ENCODE peak calls at places on chromosomes 3 and 15, in six cellular contexts. H, W, Z, J, X and N are unnamed samples. For H3K27me3, the result is how much of the 10 kb centered on the place peaks cover.

GRCh38 chr3:188807002-188807401 is 364.8 kb upstream of the TPRG1 start:
- DNase-seq in H (no peak), J (no peak), Z (no peak), X (no peak), W (no peak), N (no peak)

GRCh38 chr3:172836390-172836997 is 86.0 kb downstream of the ECT2 start:
- DNase-seq in X (peak), H (peak), Z (no peak), W (peak), J (no peak), N (no peak)

GRCh38 chr3:71083726-71084131 is 499.8 kb downstream of the FOXP1 start:
- DNase-seq in W (no peak), X (no peak), J (no peak), Z (no peak), H (no peak), N (no peak)

GRCh38 chr15:70222632-70223031 is 124.9 kb upstream of the TLE3 start:
- DNase-seq in X (no peak), W (no peak), Z (no peak), J (no peak), H (no peak), N (no peak)

GRCh38 chr3:196111939-196112386 is 30.1 kb upstream of the TFRC start:
- DNase-seq in X (no peak), W (no peak), H (no peak), Z (no peak), J (no peak), N (no peak)

GRCh38 chr3:161070980-161071663 is 34.0 kb downstream of the B3GALNT1 start:
- DNase-seq in X (no peak), J (no peak), W (no peak), H (no peak), Z (no peak), N (no peak)

GRCh38 chr15:61155741-61156700 is 73.1 kb downstream of the RORA start:
- DNase-seq in J (no peak), W (peak), Z (no peak), X (no peak), H (no peak), N (no peak)

GRCh38 chr15:68349173-68349572 is 71.6 kb downstream of the FEM1B start:
- DNase-seq in H (no peak), W (no peak), Z (no peak), X (no peak), J (no peak), N (no peak)

GRCh38 chr15:93378547-93378946 is 289.5 kb upstream of the RGMA start:
- DNase-seq in X (no peak), H (peak), W (peak), J (no peak), Z (no peak), N (no peak)

GRCh38 chr15:90648137-90649070 is 68.7 kb upstream of the BLM start:
- DNase-seq in Z (no peak), J (peak), W (peak), H (peak), X (peak), N (no peak)

DNA sequence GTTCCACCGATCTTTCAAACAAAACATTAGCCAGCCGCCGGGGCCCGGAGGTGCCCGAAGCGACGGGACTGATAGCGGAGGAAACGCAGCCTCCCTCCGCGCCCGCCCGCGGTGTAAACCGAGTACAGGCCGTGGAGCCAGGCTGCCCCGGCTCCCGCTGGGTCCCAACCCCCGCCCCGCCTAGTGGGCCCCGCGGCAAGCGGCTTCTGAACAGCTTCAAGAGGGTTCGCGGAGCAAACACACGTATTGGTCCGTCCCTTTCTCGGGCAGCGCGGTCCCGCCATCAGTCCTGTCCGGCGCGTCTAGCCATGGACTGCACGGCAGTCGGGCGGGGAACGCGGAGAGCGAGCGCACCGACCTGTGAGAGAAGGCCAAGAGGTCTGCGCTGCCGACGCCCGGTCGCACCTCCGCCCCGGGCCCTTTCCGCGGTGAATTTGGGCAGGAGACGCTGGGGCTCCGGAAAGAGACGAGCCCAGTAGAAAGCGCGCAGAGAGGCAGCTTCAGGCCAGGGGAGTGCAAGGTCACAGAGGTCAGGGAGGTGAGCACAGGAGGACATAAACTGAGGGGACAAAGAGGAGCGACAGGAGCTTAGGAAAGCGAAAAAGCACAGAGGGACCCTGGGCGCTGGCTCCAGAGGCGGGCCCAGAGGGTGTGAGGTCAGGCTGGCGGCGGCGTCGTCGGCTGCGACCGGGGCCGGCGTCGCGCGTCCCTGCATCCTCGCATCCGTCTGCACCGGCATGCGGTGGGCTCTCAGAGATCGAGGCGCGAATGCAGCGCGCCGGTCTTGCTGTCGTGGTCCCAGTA is 1.9 kb downstream of the FOXL2 start:
- DNase-seq in H (no peak), W (no peak), Z (no peak), J (no peak), X (no peak), N (no peak)
- H3K27me3 ChIP-seq in H (under half), W (half or more), Z (half or more), J (half or more), X (half or more), N (half or more)

DNA sequence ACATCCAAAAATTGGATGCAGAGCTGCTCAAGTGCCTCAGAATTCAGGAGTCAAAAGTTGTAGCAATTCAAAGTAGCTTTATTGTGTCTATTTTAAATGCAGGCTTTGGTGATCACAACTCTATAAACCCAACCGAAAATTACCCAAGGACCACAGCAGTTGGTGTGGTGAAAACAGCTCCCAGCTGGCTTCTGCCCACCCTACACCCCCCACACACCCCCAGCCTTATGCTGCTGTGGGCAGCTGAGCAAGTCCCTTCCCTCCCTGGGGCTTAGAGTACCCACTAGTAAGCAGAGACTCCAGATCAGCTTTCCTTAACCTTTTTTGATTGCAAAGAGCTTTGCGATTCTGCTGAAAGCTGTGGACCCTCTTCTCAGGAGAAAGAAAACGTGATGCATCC is 5.7 kb upstream of the HES1 start:
- DNase-seq in W (no peak), H (no peak), J (no peak), X (no peak), Z (no peak), N (no peak)
- H3K27me3 ChIP-seq in W (under half), H (under half), J (under half), X (under half), Z (under half), N (under half)

GRCh38 chr3:138964264-138964663 is 17.2 kb downstream of the FOXL2NB start:
- DNase-seq in J (no peak), X (no peak), Z (no peak), H (no peak), W (no peak), N (no peak)
- H3K27me3 ChIP-seq in J (under half), X (under half), Z (under half), H (under half), W (under half), N (under half)

GRCh38 chr15:40926659-40927496 is 2.3 kb upstream of the DLL4 start:
- DNase-seq in J (no peak), X (no peak), H (no peak), W (no peak), Z (no peak), N (no peak)
- H3K27me3 ChIP-seq in J (under half), X (under half), H (under half), W (under half), Z (under half), N (half or more)

DNA sequence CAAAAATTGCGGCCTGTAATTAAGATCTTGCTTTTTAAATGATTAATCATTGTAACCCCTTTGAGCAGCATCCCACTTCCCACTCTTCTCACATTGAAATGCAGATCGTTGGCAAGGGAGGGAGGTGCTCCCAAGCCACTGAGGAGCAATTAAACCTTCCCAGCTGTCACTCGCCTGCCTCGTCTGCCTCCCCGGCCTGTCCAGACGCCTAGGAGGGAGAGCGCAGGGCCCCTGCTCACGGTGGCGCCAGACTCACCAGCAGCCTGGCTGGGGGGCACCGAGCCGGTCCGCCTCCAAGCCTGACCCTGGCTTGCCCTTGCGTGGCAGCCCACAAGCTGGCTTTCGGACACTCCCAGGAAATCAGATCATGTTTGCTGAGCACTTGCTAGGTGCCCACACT is 51.5 kb downstream of the RHCG start:
- DNase-seq in Z (no peak), J (no peak), X (no peak), H (no peak), W (no peak), N (no peak)
- H3K27me3 ChIP-seq in Z (under half), J (under half), X (under half), H (under half), W (under half), N (under half)

GRCh38 chr15:59550520-59550919 is 61.1 kb upstream of the GCNT3 start:
- DNase-seq in Z (no peak), W (peak), H (no peak), X (no peak), J (no peak), N (no peak)
- H3K27me3 ChIP-seq in Z (under half), W (under half), H (under half), X (under half), J (under half), N (under half)

GRCh38 chr3:142577701-142578308 is 728 bp downstream of the ATR start:
- DNase-seq in H (no peak), Z (no peak), X (no peak), W (no peak), J (no peak), N (no peak)
- H3K27me3 ChIP-seq in H (under half), Z (under half), X (under half), W (under half), J (under half), N (under half)